ENCODE peak calls at places on chromosomes 7 and 10, in eight cellular contexts. U is tibial nerve, H is DMS 273 treated with DMSO at 0.1 percent for 48 hours, Q is HCT116, B is RWPE1, D is NCI-H1930, Z is iris pigment epithelial cell, S is posterior vena cava. Y is an unnamed sample.

GRCh38 chr7:156935250-156935649 is 14.3 kb upstream of the NOM1 start:
- DNase-seq in U (no peak), H (no peak), Q (no peak), B (no peak), D (no peak), Z (peak), S (no peak), Y (no peak)

GRCh38 chr10:77898323-77899079 is 28.1 kb downstream of the DLG5 start:
- DNase-seq in U (no peak), H (peak), Q (no peak), B (peak), D (no peak), Z (peak), S (no peak), Y (no peak)

GRCh38 chr7:46003896-46004875 is 83.1 kb upstream of the IGFBP3 start:
- DNase-seq in U (no peak), H (no peak), Q (peak), B (peak), D (no peak), Z (peak), S (no peak), Y (peak)

GRCh38 chr7:11170863-11171568 is 197.3 kb downstream of the PHF14 start:
- DNase-seq in U (no peak), H (no peak), Q (no peak), B (no peak), D (no peak), Z (no peak), S (no peak), Y (no peak)

GRCh38 chr7:151726875-151727578 is 149.9 kb downstream of the PRKAG2 start:
- DNase-seq in U (no peak), H (no peak), Q (no peak), B (no peak), D (no peak), Z (no peak), S (no peak), Y (no peak)

GRCh38 chr10:5862360-5862929 is 27.2 kb downstream of the ANKRD16 start:
- DNase-seq in U (no peak), H (no peak), Q (no peak), B (no peak), D (no peak), Z (peak), S (no peak), Y (no peak)

GRCh38 chr7:26489404-26489803 is 197.7 kb downstream of the SNX10 start:
- DNase-seq in U (no peak), H (no peak), Q (no peak), B (no peak), D (no peak), Z (no peak), S (no peak), Y (no peak)

GRCh38 chr10:69287181-69287580 is 8.9 kb downstream of the HK1 start:
- DNase-seq in U (no peak), H (no peak), Q (no peak), B (no peak), D (no peak), Z (no peak), S (no peak), Y (no peak)